ENCODE peak calls at places on chromosomes 7 and 10, in seven cellular contexts. R is Panc1; X is trophoblast cell; M is Caco-2; C is CD4-positive, CD25-positive, alpha-beta regulatory T cell; Y is left lung; V is colonic mucosa. U is an unnamed sample.

GRCh38 chr10:82968533-82968932 is 1093.5 kb downstream of the NRG3 start:
- DNase-seq in Y (no peak), R (no peak), C (no peak), M (no peak), X (no peak), V (no peak), U (no peak)

GRCh38 chr7:15099074-15099473 is 196.5 kb upstream of the DGKB start:
- DNase-seq in X (no peak), Y (no peak), V (no peak), M (no peak), C (no peak), R (no peak), U (no peak)

GRCh38 chr10:73989594-73990142 is 8.2 kb upstream of the VCL start:
- DNase-seq in R (no peak), Y (no peak), X (peak; percentile 98), M (no peak), C (no peak), V (no peak), U (no peak)

GRCh38 chr7:125926621-125927020 is 997.0 kb upstream of the POT1 start:
- DNase-seq in C (no peak), M (no peak), Y (no peak), X (no peak), R (no peak), V (no peak), U (no peak)

GRCh38 chr10:113153493-113154127 is 203.6 kb downstream of the TCF7L2 start:
- DNase-seq in M (peak; percentile 28), C (no peak), V (no peak), X (peak; percentile 25), Y (peak; percentile 75), R (no peak), U (no peak)

GRCh38 chr7:151453326-151453791 is 13.4 kb upstream of the CRYGN start:
- DNase-seq in M (peak; percentile 39), R (no peak), X (no peak), Y (no peak), V (no peak), C (no peak), U (no peak)

GRCh38 chr7:105224884-105225651 is 163.7 kb downstream of the SRPK2 start:
- DNase-seq in R (peak; percentile 84), X (peak; percentile 68), C (no peak), Y (no peak), M (no peak), V (no peak), U (peak; percentile 58)

GRCh38 chr7:111802194-111802785 is 240.0 kb upstream of the IMMP2L start:
- DNase-seq in X (no peak), C (no peak), R (no peak), V (no peak), Y (no peak), M (no peak), U (no peak)

GRCh38 chr7:70580161-70580560 is 551.8 kb upstream of the GALNT17 start:
- DNase-seq in Y (no peak), C (no peak), M (no peak), V (no peak), R (no peak), X (no peak), U (no peak)

GRCh38 chr7:55545496-55545895 is 26.8 kb downstream of the VOPP1 start:
- DNase-seq in Y (no peak), R (no peak), V (no peak), C (no peak), X (peak; percentile 66), M (no peak), U (no peak)
- H3K36me3 ChIP-seq in Y (no peaks in the 10 kb centered on the region), R (no peaks in the 10 kb centered on the region), V (no peaks in the 10 kb centered on the region), C (peaks cover 13% of the 10 kb centered on the region), X (no peaks in the 10 kb centered on the region), M (no peaks in the 10 kb centered on the region), U (no peaks in the 10 kb centered on the region)

GRCh38 chr10:119782981-119783664 is 57.3 kb downstream of the INPP5F start:
- DNase-seq in Y (no peak), C (no peak), M (no peak), X (no peak), R (no peak), V (no peak), U (no peak)
- H3K36me3 ChIP-seq in Y (no peaks in the 10 kb centered on the region), C (peaks cover 7% of the 10 kb centered on the region), M (no peaks in the 10 kb centered on the region), X (no peaks in the 10 kb centered on the region), R (no peaks in the 10 kb centered on the region), V (no peaks in the 10 kb centered on the region), U (no peaks in the 10 kb centered on the region)

GRCh38 chr10:46005383-46005782 is 25.0 kb downstream of the NCOA4 start:
- DNase-seq in C (no peak), R (no peak), Y (no peak), V (no peak), X (no peak), M (no peak), U (no peak)
- H3K36me3 ChIP-seq in C (peaks cover 96% of the 10 kb centered on the region), R (peaks cover 41% of the 10 kb centered on the region), Y (peaks cover 98% of the 10 kb centered on the region), V (peaks cover 10% of the 10 kb centered on the region), X (peaks cover 44% of the 10 kb centered on the region), M (peaks cover 6% of the 10 kb centered on the region), U (peaks cover 13% of the 10 kb centered on the region)

GRCh38 chr7:43876976-43877745 is 7.8 kb upstream of the MRPS24 start:
- DNase-seq in C (no peak), X (no peak), V (no peak), R (no peak), Y (no peak), M (no peak), U (no peak)

GRCh38 chr7:43878867-43879266 is 9.6 kb upstream of the MRPS24 start:
- DNase-seq in C (no peak), Y (no peak), M (no peak), X (no peak), R (no peak), V (no peak), U (no peak)

GRCh38 chr7:43879477-43879876 is 10.2 kb upstream of the MRPS24 start:
- DNase-seq in C (no peak), X (no peak), V (no peak), M (no peak), Y (no peak), R (no peak), U (peak; percentile 46)

GRCh38 chr7:43877968-43878864 is 8.9 kb upstream of the MRPS24 start:
- DNase-seq in V (no peak), X (no peak), C (no peak), Y (no peak), R (no peak), M (no peak), U (no peak)

DNA sequence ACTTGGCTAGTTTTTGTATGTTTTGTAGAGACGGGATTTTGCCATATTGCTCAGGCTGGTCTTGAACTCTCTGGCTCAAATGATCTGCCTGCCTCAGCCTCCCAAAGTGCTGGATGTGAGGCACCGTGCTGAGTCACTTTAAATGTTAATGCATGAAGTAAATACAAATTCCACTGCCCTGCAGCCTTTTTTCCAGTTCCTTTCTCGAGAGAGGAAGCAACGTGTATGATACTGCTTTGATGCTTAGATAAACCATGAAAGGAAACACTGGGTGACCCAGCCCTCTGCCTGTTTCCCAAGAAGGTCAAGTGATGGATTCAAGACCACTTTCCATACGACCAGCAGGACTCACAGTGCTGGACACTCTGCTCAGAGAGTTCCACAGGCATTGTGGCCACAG is 11.3 kb upstream of the MRPS24 start:
- DNase-seq in Y (no peak), X (no peak), V (no peak), R (no peak), C (no peak), M (no peak), U (no peak)
- H3K36me3 ChIP-seq in Y (peaks cover 91% of the 10 kb centered on the region), X (peaks cover 33% of the 10 kb centered on the region), V (peaks cover 21% of the 10 kb centered on the region), R (peaks cover 3% of the 10 kb centered on the region), C (peaks cover 76% of the 10 kb centered on the region), M (peaks cover 2% of the 10 kb centered on the region), U (peaks cover 25% of the 10 kb centered on the region)

GRCh38 chr7:73702665-73703064 is 16.8 kb downstream of the STX1A start:
- DNase-seq in C (no peak), M (no peak), V (no peak), R (no peak), X (no peak), Y (no peak), U (no peak)

GRCh38 chr7:73704640-73705550 is 14.6 kb downstream of the STX1A start:
- DNase-seq in Y (no peak), M (no peak), C (no peak), V (no peak), R (peak; percentile 90), X (no peak), U (no peak)

GRCh38 chr7:73703225-73703624 is 16.2 kb downstream of the STX1A start:
- DNase-seq in Y (no peak), C (no peak), R (no peak), V (no peak), X (no peak), M (no peak), U (no peak)

GRCh38 chr7:73703985-73704639 is 15.4 kb downstream of the STX1A start:
- DNase-seq in R (no peak), C (peak; percentile 25), Y (no peak), X (peak; percentile 85), V (peak; percentile 71), M (no peak), U (no peak)

DNA sequence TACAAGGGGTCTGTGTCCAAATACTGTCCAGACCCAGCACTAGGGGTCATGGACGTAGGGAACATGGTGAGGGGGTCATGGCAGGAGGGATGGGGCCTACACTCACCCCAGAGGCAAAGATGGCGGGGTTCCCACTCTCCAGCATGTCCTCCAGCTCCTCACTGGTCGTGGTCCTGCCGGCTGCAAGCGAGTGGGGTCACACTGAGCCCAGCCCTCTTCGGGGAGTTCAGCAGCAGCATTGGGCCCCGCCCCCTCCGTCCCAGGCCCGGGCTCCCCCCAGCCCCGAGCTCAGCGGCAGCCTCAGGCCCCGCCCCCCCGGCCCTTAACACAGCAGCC is 15.9 kb downstream of the STX1A start:
- DNase-seq in M (no peak), V (no peak), Y (no peak), R (no peak), X (no peak), C (no peak), U (no peak)
- H3K36me3 ChIP-seq in M (peaks cover 1% of the 10 kb centered on the region), V (no peaks in the 10 kb centered on the region), Y (peaks cover 43% of the 10 kb centered on the region), R (no peaks in the 10 kb centered on the region), X (peaks cover 39% of the 10 kb centered on the region), C (peaks cover 11% of the 10 kb centered on the region), U (peaks cover 28% of the 10 kb centered on the region)

DNA sequence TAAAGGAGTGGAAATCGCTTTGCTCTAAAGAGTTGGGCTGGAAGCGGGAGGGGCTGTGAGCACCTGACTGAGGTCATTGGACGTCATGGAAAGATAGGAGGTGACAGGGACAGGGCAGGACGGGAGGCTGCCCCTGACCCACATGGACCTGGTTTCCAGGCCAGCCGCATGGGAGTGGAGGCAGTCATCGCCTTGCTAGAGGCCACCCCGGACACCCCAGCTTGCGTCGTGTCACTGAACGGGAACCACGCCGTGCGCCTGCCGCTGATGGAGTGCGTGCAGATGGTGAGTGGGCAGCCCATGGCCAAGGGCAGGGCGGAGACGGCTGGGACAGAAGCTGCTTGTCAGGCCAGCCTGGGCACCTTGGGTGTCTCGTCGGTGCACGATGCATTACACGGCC is 41.8 kb downstream of the PFKP start:
- DNase-seq in M (no peak), X (no peak), R (no peak), C (no peak), V (no peak), Y (peak; percentile 71), U (no peak)
- H3K36me3 ChIP-seq in M (peaks cover 17% of the 10 kb centered on the region), X (peaks cover 85% of the 10 kb centered on the region), R (peaks cover 4% of the 10 kb centered on the region), C (peaks cover 80% of the 10 kb centered on the region), V (peaks cover 26% of the 10 kb centered on the region), Y (peaks cover 81% of the 10 kb centered on the region), U (peaks cover 50% of the 10 kb centered on the region)

GRCh38 chr10:14947268-14947667 is 6.6 kb downstream of the DCLRE1C start:
- DNase-seq in Y (no peak), C (no peak), R (no peak), V (no peak), X (no peak), M (no peak), U (no peak)
- H3K36me3 ChIP-seq in Y (peaks cover 62% of the 10 kb centered on the region), C (peaks cover 49% of the 10 kb centered on the region), R (no peaks in the 10 kb centered on the region), V (no peaks in the 10 kb centered on the region), X (peaks cover 26% of the 10 kb centered on the region), M (peaks cover 6% of the 10 kb centered on the region), U (peaks cover 2% of the 10 kb centered on the region)